ENCODE peak calls at places on chromosomes 12 and 14, in nine cellular contexts. W is left ventricle myocardium inferior; K is body of pancreas; R is PC-3; U is IMR-90; G is esophagus squamous epithelium; I is CD8-positive, alpha-beta T cell; F is colonic mucosa; O is keratinocyte. Q is an unnamed sample.
A peak's percentile ranks its signal among the peaks of the same experiment; 100 is the strongest.

GRCh38 chr12:130335517-130336392 is 1.9 kb upstream of the PIWIL1 start:
- DNase-seq in R (peak; percentile 48), K (peak; percentile 59), O (peak; percentile 23), U (peak; percentile 34), G (no peak), F (peak; percentile 62), W (no peak), I (peak; percentile 23), Q (no peak)

GRCh38 chr14:99261916-99262787 is 9.8 kb downstream of the BCL11B start:
- DNase-seq in F (no peak), U (no peak), G (no peak), I (peak; percentile 85), O (no peak), W (no peak), R (no peak), K (no peak), Q (peak; percentile 81)

GRCh38 chr12:12327802-12328201 is 22.2 kb downstream of the MANSC1 start:
- DNase-seq in F (no peak), R (peak; percentile 68), O (peak; percentile 19), U (peak; percentile 73), K (no peak), I (peak; percentile 9), W (no peak), G (no peak), Q (no peak)

GRCh38 chr14:103624860-103625259 is 4.2 kb upstream of the KLC1 start:
- DNase-seq in F (peak; percentile 71), I (peak; percentile 10), W (peak; percentile 72), G (no peak), U (peak; percentile 66), K (no peak), O (no peak), R (peak; percentile 94), Q (peak; percentile 89)

GRCh38 chr12:94230357-94230905 is 82.1 kb downstream of the PLXNC1 start:
- DNase-seq in F (no peak), O (no peak), R (no peak), I (no peak), K (no peak), G (no peak), W (no peak), U (peak; percentile 19), Q (no peak)

GRCh38 chr12:58067610-58068387 is 126.4 kb downstream of the ATP23 start:
- DNase-seq in W (no peak), R (peak; percentile 97), U (peak; percentile 57), F (no peak), O (peak; percentile 81), I (no peak), G (no peak), K (no peak), Q (no peak)

GRCh38 chr14:105841022-105842009 is 314.9 kb downstream of the TMEM121 start:
- DNase-seq in R (no peak), F (peak; percentile 8), W (no peak), K (peak; percentile 5), G (no peak), I (peak; percentile 3), O (no peak), U (no peak), Q (no peak)

GRCh38 chr14:75437201-75438143 is 9.7 kb downstream of the JDP2 start:
- DNase-seq in F (no peak), O (no peak), U (no peak), W (no peak), I (no peak), K (no peak), R (no peak), G (no peak), Q (peak; percentile 79)

GRCh38 chr12:49276304-49277290 is 11.7 kb downstream of the TUBA1C start:
- DNase-seq in I (no peak), U (no peak), W (no peak), R (no peak), F (no peak), G (no peak), K (no peak), O (no peak), Q (no peak)

GRCh38 chr14:58216544-58216943 is 16.6 kb downstream of the ACTR10 start:
- DNase-seq in W (no peak), R (no peak), U (peak; percentile 32), K (no peak), O (no peak), F (no peak), G (no peak), I (no peak), Q (no peak)

GRCh38 chr12:116637589-116638165 is 78.5 kb downstream of the MAP1LC3B2 start:
- DNase-seq in I (no peak), U (no peak), R (no peak), K (no peak), O (no peak), F (peak; percentile 50), W (no peak), G (no peak), Q (no peak)

GRCh38 chr12:121190523-121191031 is 19.4 kb upstream of the P2RX4 start:
- DNase-seq in W (no peak), I (no peak), F (no peak), R (peak; percentile 68), U (peak; percentile 97), G (no peak), O (peak; percentile 63), K (no peak), Q (no peak)

GRCh38 chr14:38311655-38312054 is 55.8 kb upstream of the CLEC14A start:
- DNase-seq in I (no peak), R (no peak), F (no peak), K (no peak), G (no peak), O (no peak), U (no peak), W (no peak), Q (no peak)

DNA sequence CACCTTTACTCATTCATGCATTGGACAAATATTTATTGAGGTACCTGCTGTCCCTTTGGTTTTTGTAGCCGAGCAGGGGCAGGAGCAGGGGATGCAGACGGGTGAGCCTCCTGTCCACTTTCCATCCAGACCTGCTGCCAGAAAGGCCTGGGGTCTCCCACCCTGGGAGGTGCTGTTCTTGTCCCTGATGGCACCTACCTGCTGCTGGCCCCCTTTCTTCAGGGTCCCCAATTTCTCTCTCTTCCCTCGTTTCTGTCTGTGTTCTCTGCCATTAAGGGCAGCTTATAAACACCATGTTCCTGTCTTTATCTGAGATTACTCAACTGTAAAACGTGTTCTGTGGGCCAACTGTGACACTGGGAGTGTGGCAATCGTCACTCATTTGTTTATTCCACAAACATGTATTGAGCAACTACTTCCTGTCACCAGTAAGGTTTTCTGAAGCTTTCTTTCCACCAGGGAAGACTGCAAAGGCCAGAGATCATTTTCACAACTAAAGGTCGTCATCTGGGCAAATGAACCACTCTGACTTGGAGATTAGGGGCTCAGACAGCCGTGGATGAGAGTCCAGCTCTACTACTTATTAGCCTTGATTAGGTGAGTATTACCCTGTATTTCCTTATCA is at the start of gene HAL:
- DNase-seq in U (no peak), R (no peak), W (peak; percentile 22), O (no peak), K (peak; percentile 20), G (no peak), I (no peak), F (peak; percentile 26), Q (peak; percentile 74)
- H3K27ac ChIP-seq in U (no peak within 1 kb of the TSS), R (no peak within 1 kb of the TSS), W (no peak within 1 kb of the TSS), O (no peak within 1 kb of the TSS), K (no peak within 1 kb of the TSS), G (no peak within 1 kb of the TSS), I (no peak within 1 kb of the TSS), F (no peak within 1 kb of the TSS), Q (peak within 1 kb of the TSS; percentile 91)

DNA sequence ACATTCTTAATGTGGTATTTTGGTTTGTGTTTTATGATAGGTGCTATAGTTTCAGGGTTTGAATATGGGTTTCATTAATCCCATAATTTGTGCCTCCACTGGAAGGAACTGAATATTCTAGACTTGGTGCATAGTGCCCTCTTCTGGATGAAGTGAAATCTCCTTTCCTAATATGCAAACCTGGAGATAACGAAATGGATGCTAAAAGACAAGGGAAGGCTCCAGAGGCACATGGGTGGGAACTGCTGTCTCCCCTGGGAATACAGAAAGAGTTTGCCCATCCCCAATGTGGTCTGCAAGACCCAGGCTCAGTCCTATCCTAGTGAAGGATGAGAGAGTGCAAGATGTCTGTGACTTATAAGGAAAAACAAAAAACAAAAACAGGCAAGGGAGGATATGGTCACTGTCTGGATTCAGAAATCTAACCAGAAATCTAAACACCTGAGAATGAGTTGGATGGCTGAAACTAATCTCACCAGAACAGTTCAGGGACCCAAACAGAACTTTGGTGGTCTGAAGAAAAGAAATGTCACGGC is 142.3 kb upstream of the TMPO start:
- DNase-seq in K (no peak), W (no peak), O (no peak), U (peak; percentile 51), R (peak; percentile 68), F (no peak), G (no peak), I (no peak), Q (no peak)
- TF ChIP-seq CTCF in K (peak; percentile 64), W (peak; percentile 61), O (peak; percentile 31), U (peak; percentile 75), R (peak; percentile 74), F (peak; percentile 33), G (peak; percentile 68), I (no peak), Q (no peak)

GRCh38 chr12:123397400-123397799 is 13.5 kb downstream of the KMT5A start:
- DNase-seq in G (no peak), F (no peak), O (no peak), R (no peak), U (no peak), K (no peak), I (no peak), W (no peak), Q (no peak)

GRCh38 chr12:123396954-123397353 is 13.0 kb downstream of the KMT5A start:
- DNase-seq in U (no peak), I (no peak), R (no peak), O (no peak), W (no peak), F (peak; percentile 23), G (no peak), K (peak; percentile 87), Q (no peak)

GRCh38 chr12:123393747-123394146 is 9.8 kb downstream of the KMT5A start:
- DNase-seq in W (no peak), R (no peak), G (no peak), F (no peak), U (peak; percentile 20), K (no peak), I (no peak), O (no peak), Q (no peak)

GRCh38 chr12:123396543-123396942 is 12.6 kb downstream of the KMT5A start:
- DNase-seq in K (peak; percentile 34), R (no peak), F (no peak), O (no peak), G (no peak), I (no peak), U (no peak), W (no peak), Q (no peak)

GRCh38 chr12:123395236-123395635 is 11.3 kb downstream of the KMT5A start:
- DNase-seq in O (no peak), R (no peak), K (no peak), W (no peak), U (no peak), I (no peak), F (no peak), G (no peak), Q (no peak)
- H3K4me1 ChIP-seq in O (peaks cover 8% of the 10 kb centered on the region), R (peaks cover 4% of the 10 kb centered on the region), K (peaks cover 45% of the 10 kb centered on the region), W (peaks cover 45% of the 10 kb centered on the region), U (peaks cover 5% of the 10 kb centered on the region), I (no peaks in the 10 kb centered on the region), F (no peaks in the 10 kb centered on the region), G (peaks cover 39% of the 10 kb centered on the region), Q (peaks cover 82% of the 10 kb centered on the region)

DNA sequence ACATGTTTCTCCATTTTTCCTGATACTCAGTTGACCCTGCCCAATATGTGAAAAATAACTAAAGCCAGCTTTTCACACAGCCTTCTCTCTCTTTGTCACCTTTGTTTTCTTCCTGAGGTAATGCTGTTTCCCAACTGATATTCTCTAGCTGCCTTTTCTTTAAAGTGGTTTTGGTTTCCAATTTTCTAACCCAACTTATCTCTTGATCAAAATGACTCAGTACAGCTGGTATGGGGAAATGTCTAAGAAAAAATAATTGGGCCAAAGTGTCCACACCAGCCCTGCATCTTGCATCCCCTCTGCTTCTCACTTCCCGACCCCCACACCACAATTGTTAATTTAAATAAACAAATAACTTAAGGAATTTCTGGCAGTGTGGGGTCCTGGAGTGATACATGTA is 193.8 kb downstream of the SYT1 start:
- DNase-seq in R (peak; percentile 84), K (no peak), I (no peak), F (no peak), O (no peak), W (no peak), G (no peak), U (peak; percentile 46), Q (no peak)
- H3K27ac ChIP-seq in R (peak overlapping the region; percentile 30), K (no peak overlapping the region), I (no peak overlapping the region), F (no peak overlapping the region), O (no peak overlapping the region), W (no peak overlapping the region), G (no peak overlapping the region), U (no peak overlapping the region), Q (no peak overlapping the region)

Q was measured in spleen.